ENCODE peak calls at places on chromosomes 4 and X, in six cellular contexts. One of them, this sample, is unnamed.

GRCh38 chr4:27463816-27464215 is 603.2 kb downstream of the STIM2 start:
- DNase-seq in tibial artery: no peak
- DNase-seq in CD8-positive, alpha-beta memory T cell: no peak
- DNase-seq in IMR-90: peak
- DNase-seq in GM23248: peak
- DNase-seq in breast epithelium: no peak
- DNase-seq in this sample: peak

GRCh38 chrX:21944136-21944615 is 3.7 kb downstream of the SMS start:
- DNase-seq in tibial artery: no peak
- DNase-seq in CD8-positive, alpha-beta memory T cell: no peak
- DNase-seq in IMR-90: no peak
- DNase-seq in GM23248: no peak
- DNase-seq in breast epithelium: no peak
- DNase-seq in this sample: peak

GRCh38 chr4:48944252-48944651 is 37.7 kb upstream of the OCIAD2 start:
- DNase-seq in tibial artery: no peak
- DNase-seq in CD8-positive, alpha-beta memory T cell: no peak
- DNase-seq in IMR-90: no peak
- DNase-seq in GM23248: peak
- DNase-seq in breast epithelium: no peak
- DNase-seq in this sample: no peak

GRCh38 chrX:144722307-144722706 is 525.0 kb upstream of the SPANXN1 start:
- DNase-seq in tibial artery: no peak
- DNase-seq in CD8-positive, alpha-beta memory T cell: no peak
- DNase-seq in IMR-90: no peak
- DNase-seq in GM23248: no peak
- DNase-seq in breast epithelium: no peak
- DNase-seq in this sample: no peak

GRCh38 chr4:17523626-17524025 is 8.7 kb downstream of the CLRN2 start:
- DNase-seq in tibial artery: no peak
- DNase-seq in CD8-positive, alpha-beta memory T cell: no peak
- DNase-seq in IMR-90: no peak
- DNase-seq in GM23248: no peak
- DNase-seq in breast epithelium: no peak
- DNase-seq in this sample: no peak

GRCh38 chrX:24396236-24396929 is 35.9 kb downstream of the SUPT20HL1 start:
- DNase-seq in tibial artery: peak
- DNase-seq in CD8-positive, alpha-beta memory T cell: no peak
- DNase-seq in IMR-90: peak
- DNase-seq in GM23248: peak
- DNase-seq in breast epithelium: no peak
- DNase-seq in this sample: peak

GRCh38 chr4:64718091-64718490 is 308.8 kb upstream of the TECRL start:
- DNase-seq in tibial artery: no peak
- DNase-seq in CD8-positive, alpha-beta memory T cell: no peak
- DNase-seq in IMR-90: no peak
- DNase-seq in GM23248: peak
- DNase-seq in breast epithelium: no peak
- DNase-seq in this sample: peak

GRCh38 chr4:181008164-181008563 is 1235.0 kb upstream of the TENM3 start:
- DNase-seq in tibial artery: no peak
- DNase-seq in CD8-positive, alpha-beta memory T cell: no peak
- DNase-seq in IMR-90: no peak
- DNase-seq in GM23248: no peak
- DNase-seq in breast epithelium: no peak
- DNase-seq in this sample: peak

GRCh38 chrX:45765726-45766125 is 565.0 kb upstream of the DIPK2B start:
- DNase-seq in tibial artery: no peak
- DNase-seq in CD8-positive, alpha-beta memory T cell: no peak
- DNase-seq in IMR-90: no peak
- DNase-seq in GM23248: peak
- DNase-seq in breast epithelium: no peak
- DNase-seq in this sample: no peak
- H3K4me3 ChIP-seq in tibial artery: no peak
- H3K4me3 ChIP-seq in CD8-positive, alpha-beta memory T cell: no peak
- H3K4me3 ChIP-seq in IMR-90: peak
- H3K4me3 ChIP-seq in GM23248: peak
- H3K4me3 ChIP-seq in breast epithelium: no peak
- H3K4me3 ChIP-seq in this sample: peak

GRCh38 chr4:127622923-127623754 is 9.6 kb upstream of the INTU start:
- DNase-seq in tibial artery: peak
- DNase-seq in CD8-positive, alpha-beta memory T cell: no peak
- DNase-seq in IMR-90: peak
- DNase-seq in GM23248: peak
- DNase-seq in breast epithelium: no peak
- DNase-seq in this sample: peak

GRCh38 chr4:127618427-127618826 is 14.3 kb upstream of the INTU start:
- DNase-seq in tibial artery: no peak
- DNase-seq in CD8-positive, alpha-beta memory T cell: no peak
- DNase-seq in IMR-90: no peak
- DNase-seq in GM23248: no peak
- DNase-seq in breast epithelium: no peak
- DNase-seq in this sample: no peak

GRCh38 chr4:127624176-127624575 is 8.6 kb upstream of the INTU start:
- DNase-seq in tibial artery: no peak
- DNase-seq in CD8-positive, alpha-beta memory T cell: no peak
- DNase-seq in IMR-90: no peak
- DNase-seq in GM23248: no peak
- DNase-seq in breast epithelium: no peak
- DNase-seq in this sample: no peak

GRCh38 chr4:127622621-127622922 is 10.2 kb upstream of the INTU start:
- DNase-seq in tibial artery: no peak
- DNase-seq in CD8-positive, alpha-beta memory T cell: no peak
- DNase-seq in IMR-90: no peak
- DNase-seq in GM23248: no peak
- DNase-seq in breast epithelium: peak
- DNase-seq in this sample: no peak

GRCh38 chr4:127623755-127624087 is 9.0 kb upstream of the INTU start:
- DNase-seq in tibial artery: no peak
- DNase-seq in CD8-positive, alpha-beta memory T cell: no peak
- DNase-seq in IMR-90: peak
- DNase-seq in GM23248: peak
- DNase-seq in breast epithelium: no peak
- DNase-seq in this sample: peak
- H3K4me3 ChIP-seq in tibial artery: peak
- H3K4me3 ChIP-seq in CD8-positive, alpha-beta memory T cell: no peak
- H3K4me3 ChIP-seq in IMR-90: peak
- H3K4me3 ChIP-seq in GM23248: peak
- H3K4me3 ChIP-seq in breast epithelium: peak
- H3K4me3 ChIP-seq in this sample: peak

GRCh38 chrX:39648548-39649254 is 449.1 kb downstream of the BCOR start:
- DNase-seq in tibial artery: no peak
- DNase-seq in CD8-positive, alpha-beta memory T cell: no peak
- DNase-seq in IMR-90: no peak
- DNase-seq in GM23248: peak
- DNase-seq in breast epithelium: no peak
- DNase-seq in this sample: no peak

GRCh38 chrX:39643533-39643932 is 454.2 kb downstream of the BCOR start:
- DNase-seq in tibial artery: no peak
- DNase-seq in CD8-positive, alpha-beta memory T cell: no peak
- DNase-seq in IMR-90: no peak
- DNase-seq in GM23248: no peak
- DNase-seq in breast epithelium: no peak
- DNase-seq in this sample: no peak

GRCh38 chrX:39642071-39642470 is 455.7 kb downstream of the BCOR start:
- DNase-seq in tibial artery: no peak
- DNase-seq in CD8-positive, alpha-beta memory T cell: no peak
- DNase-seq in IMR-90: no peak
- DNase-seq in GM23248: no peak
- DNase-seq in breast epithelium: no peak
- DNase-seq in this sample: peak

GRCh38 chrX:39640866-39641265 is 456.9 kb downstream of the BCOR start:
- DNase-seq in tibial artery: no peak
- DNase-seq in CD8-positive, alpha-beta memory T cell: no peak
- DNase-seq in IMR-90: no peak
- DNase-seq in GM23248: no peak
- DNase-seq in breast epithelium: no peak
- DNase-seq in this sample: no peak

GRCh38 chrX:39645059-39645895 is 452.5 kb downstream of the BCOR start:
- DNase-seq in tibial artery: peak
- DNase-seq in CD8-positive, alpha-beta memory T cell: no peak
- DNase-seq in IMR-90: peak
- DNase-seq in GM23248: peak
- DNase-seq in breast epithelium: no peak
- DNase-seq in this sample: peak
- H3K4me3 ChIP-seq in tibial artery: no peak
- H3K4me3 ChIP-seq in CD8-positive, alpha-beta memory T cell: no peak
- H3K4me3 ChIP-seq in IMR-90: no peak
- H3K4me3 ChIP-seq in GM23248: peak
- H3K4me3 ChIP-seq in breast epithelium: no peak
- H3K4me3 ChIP-seq in this sample: no peak

DNA sequence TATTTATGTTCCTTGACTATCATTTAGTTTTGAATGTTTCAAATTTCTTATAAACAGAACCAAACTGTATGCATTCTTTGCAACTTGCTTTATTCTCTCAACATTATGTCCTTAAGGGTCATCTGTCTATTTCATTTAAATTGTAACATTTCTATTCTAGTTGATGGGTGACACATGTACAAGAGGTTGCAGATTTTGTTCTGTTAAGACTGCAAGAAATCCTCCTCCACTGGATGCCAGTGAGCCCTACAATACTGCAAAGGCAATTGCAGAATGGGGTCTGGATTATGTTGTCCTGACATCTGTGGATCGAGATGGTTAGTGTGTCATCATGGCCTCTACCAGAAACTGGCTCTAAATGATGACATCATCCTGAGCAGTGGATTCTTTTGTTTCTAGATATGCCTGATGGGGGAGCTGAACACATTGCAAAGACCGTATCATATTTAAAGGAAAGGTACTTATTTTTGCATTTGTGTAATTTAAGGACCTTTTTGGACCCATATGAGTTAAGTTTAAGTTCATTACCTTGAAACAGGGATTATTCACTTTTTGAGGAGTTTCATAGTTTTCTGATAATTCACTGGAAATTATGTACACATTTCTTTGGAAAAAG is 6.1 kb downstream of the LIAS start:
- DNase-seq in tibial artery: no peak
- DNase-seq in CD8-positive, alpha-beta memory T cell: no peak
- DNase-seq in IMR-90: peak
- DNase-seq in GM23248: peak
- DNase-seq in breast epithelium: no peak
- DNase-seq in this sample: peak
- H3K4me3 ChIP-seq in tibial artery: no peak
- H3K4me3 ChIP-seq in CD8-positive, alpha-beta memory T cell: no peak
- H3K4me3 ChIP-seq in IMR-90: no peak
- H3K4me3 ChIP-seq in GM23248: peak
- H3K4me3 ChIP-seq in breast epithelium: no peak
- H3K4me3 ChIP-seq in this sample: peak

GRCh38 chr4:80309301-80310004 is 26.1 kb upstream of the CFAP299 start:
- DNase-seq in tibial artery: no peak
- DNase-seq in CD8-positive, alpha-beta memory T cell: no peak
- DNase-seq in IMR-90: peak
- DNase-seq in GM23248: peak
- DNase-seq in breast epithelium: no peak
- DNase-seq in this sample: peak
- H3K4me3 ChIP-seq in tibial artery: no peak
- H3K4me3 ChIP-seq in CD8-positive, alpha-beta memory T cell: no peak
- H3K4me3 ChIP-seq in IMR-90: no peak
- H3K4me3 ChIP-seq in GM23248: peak
- H3K4me3 ChIP-seq in breast epithelium: no peak
- H3K4me3 ChIP-seq in this sample: no peak

DNA sequence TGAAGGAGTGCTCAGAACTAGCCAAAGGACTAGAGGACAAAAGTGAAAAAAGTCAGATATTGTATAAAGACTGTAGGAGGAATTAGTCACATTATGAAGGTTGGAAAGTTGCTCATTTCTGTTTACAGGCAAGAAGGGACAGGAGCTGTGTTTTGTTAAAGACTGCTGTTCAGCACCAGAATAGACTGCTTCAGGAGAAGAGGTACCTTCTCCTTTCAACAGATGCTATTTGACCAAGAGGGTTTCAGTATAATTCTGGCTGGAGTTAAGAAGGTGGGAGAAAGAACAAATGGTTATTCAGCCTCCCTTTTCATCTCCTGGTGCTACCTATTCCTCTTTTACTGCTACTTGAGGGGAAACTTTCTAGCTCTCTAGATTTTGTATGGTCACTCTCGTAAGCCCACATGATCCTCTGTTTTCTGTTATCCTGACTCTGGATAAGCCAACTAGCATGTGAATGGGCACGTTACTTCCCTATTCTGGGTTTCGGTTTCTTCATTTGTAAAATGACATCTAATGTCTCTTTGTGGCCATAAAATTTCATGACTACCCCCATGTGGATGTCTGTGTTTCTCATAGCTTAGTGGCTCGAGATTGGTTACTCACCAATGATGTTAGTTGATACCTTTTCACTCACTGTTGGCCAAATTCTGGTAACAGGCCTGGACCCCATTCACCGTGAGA is 68.9 kb downstream of the SH2D1A start:
- DNase-seq in tibial artery: no peak
- DNase-seq in CD8-positive, alpha-beta memory T cell: no peak
- DNase-seq in IMR-90: no peak
- DNase-seq in GM23248: no peak
- DNase-seq in breast epithelium: no peak
- DNase-seq in this sample: no peak
- H3K4me3 ChIP-seq in tibial artery: no peak
- H3K4me3 ChIP-seq in CD8-positive, alpha-beta memory T cell: no peak
- H3K4me3 ChIP-seq in IMR-90: no peak
- H3K4me3 ChIP-seq in GM23248: no peak
- H3K4me3 ChIP-seq in breast epithelium: no peak
- H3K4me3 ChIP-seq in this sample: no peak

DNA sequence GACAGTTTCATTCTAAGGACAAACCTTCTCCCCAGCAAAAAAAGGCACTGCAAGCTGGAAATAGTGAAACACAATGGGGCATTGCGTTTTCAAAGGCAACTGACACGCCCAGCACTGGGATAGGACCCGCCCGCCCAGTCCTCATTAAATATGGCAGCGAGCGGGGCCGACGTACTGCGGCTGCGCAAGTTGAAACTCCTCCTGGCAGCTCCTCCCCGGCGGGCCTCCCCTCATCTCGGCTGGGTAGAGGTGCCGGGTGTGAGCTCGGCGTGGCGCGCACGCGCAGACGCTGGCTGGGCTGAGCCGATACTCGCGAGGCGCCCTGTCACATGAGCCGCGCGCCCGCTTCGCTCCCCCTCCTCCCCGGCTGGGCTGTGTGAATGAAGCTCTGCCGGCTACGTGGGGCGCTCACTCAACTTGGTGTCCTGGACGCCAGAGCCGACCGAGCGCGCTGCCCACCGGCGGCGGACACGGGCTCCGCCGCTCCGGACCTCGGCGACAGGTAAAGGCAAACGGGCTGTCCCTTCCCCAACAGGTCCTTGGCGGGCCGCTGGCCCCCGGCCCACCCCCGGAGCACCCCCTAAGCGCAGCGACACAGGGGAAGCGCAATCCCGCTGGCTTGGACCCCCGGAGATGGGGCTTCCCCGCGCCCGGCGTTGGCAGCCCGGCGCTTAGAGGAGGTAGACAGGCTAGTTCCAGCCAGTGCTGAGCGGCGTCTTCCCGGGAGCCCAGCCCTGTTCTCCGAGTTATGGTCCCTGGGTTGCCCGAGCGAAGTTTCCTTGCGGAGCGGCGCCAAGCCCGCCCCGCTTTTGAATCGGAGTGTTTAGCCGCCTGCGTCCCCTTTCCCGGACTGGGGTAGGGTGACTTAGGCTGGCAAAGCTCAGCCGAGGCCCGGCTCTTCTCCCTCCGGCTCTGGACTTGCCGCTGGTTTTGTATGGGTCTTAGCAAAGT is at the start of gene CLCN5:
- DNase-seq in tibial artery: peak
- DNase-seq in CD8-positive, alpha-beta memory T cell: peak
- DNase-seq in IMR-90: peak
- DNase-seq in GM23248: peak
- DNase-seq in breast epithelium: peak
- DNase-seq in this sample: peak
- H3K4me3 ChIP-seq in tibial artery: peak
- H3K4me3 ChIP-seq in CD8-positive, alpha-beta memory T cell: peak
- H3K4me3 ChIP-seq in IMR-90: peak
- H3K4me3 ChIP-seq in GM23248: peak
- H3K4me3 ChIP-seq in breast epithelium: peak
- H3K4me3 ChIP-seq in this sample: peak

GRCh38 chrX:118727686-118728339 is 407 bp downstream of the IL13RA1 start:
- DNase-seq in tibial artery: peak
- DNase-seq in CD8-positive, alpha-beta memory T cell: peak
- DNase-seq in IMR-90: peak
- DNase-seq in GM23248: peak
- DNase-seq in breast epithelium: no peak
- DNase-seq in this sample: no peak
- H3K4me3 ChIP-seq in tibial artery: peak
- H3K4me3 ChIP-seq in CD8-positive, alpha-beta memory T cell: no peak
- H3K4me3 ChIP-seq in IMR-90: peak
- H3K4me3 ChIP-seq in GM23248: peak
- H3K4me3 ChIP-seq in breast epithelium: peak
- H3K4me3 ChIP-seq in this sample: peak

This sample was measured in choroid plexus epithelial cell.